ENCODE peak calls at places on chromosomes 6 and 20, in five cellular contexts. O, L, M, H and J are unnamed samples. For H3K36me3, the result is how much of the 10 kb centered on the place peaks cover.

GRCh38 chr6:91132461-91132860 is 545.6 kb upstream of the MAP3K7 start:
- DNase-seq in M (no peak), L (no peak), O (no peak), H (no peak), J (no peak)

GRCh38 chr6:16947461-16948159 is 154.2 kb upstream of the STMND1 start:
- DNase-seq in H (no peak), L (peak), O (no peak), M (no peak), J (no peak)

GRCh38 chr6:107769053-107769658 is 55.0 kb downstream of the SCML4 start:
- DNase-seq in O (no peak), L (no peak), M (no peak), H (no peak), J (no peak)

GRCh38 chr6:28353981-28354676 is 4.4 kb downstream of the ZKSCAN3 start:
- DNase-seq in M (no peak), H (peak), O (no peak), L (peak), J (no peak)

GRCh38 chr6:17276766-17277165 is 4.4 kb upstream of the RBM24 start:
- DNase-seq in M (no peak), H (no peak), L (no peak), O (no peak), J (no peak)

GRCh38 chr6:160121558-160121957 is at the start of gene SLC22A1:
- DNase-seq in O (no peak), M (no peak), H (no peak), L (no peak), J (no peak)

GRCh38 chr20:19495905-19496703 is 262.0 kb upstream of the RIN2 start:
- DNase-seq in L (no peak), M (no peak), H (no peak), O (no peak), J (no peak)

GRCh38 chr20:57826731-57827287 is 117.0 kb upstream of the PMEPA1 start:
- DNase-seq in H (peak), O (no peak), M (no peak), L (no peak), J (no peak)

GRCh38 chr6:100460650-100461204 is 4.0 kb downstream of the SIM1 start:
- DNase-seq in O (no peak), L (no peak), M (no peak), H (no peak), J (no peak)

GRCh38 chr6:10419749-10420545 is 5.1 kb upstream of the TFAP2A start:
- DNase-seq in O (no peak), M (no peak), H (no peak), L (no peak), J (no peak)

GRCh38 chr6:22470454-22471368 is 98.7 kb upstream of the HDGFL1 start:
- DNase-seq in L (no peak), H (no peak), O (peak), M (no peak), J (no peak)

GRCh38 chr6:52514514-52514913 is 62.3 kb downstream of the TRAM2 start:
- DNase-seq in L (peak), M (no peak), H (no peak), O (no peak), J (peak)

GRCh38 chr20:62959998-62960436 is 7.5 kb downstream of the SLC17A9 start:
- DNase-seq in O (no peak), H (no peak), L (no peak), M (no peak), J (no peak)

GRCh38 chr20:16175322-16175721 is 397.9 kb downstream of the KIF16B start:
- DNase-seq in M (no peak), O (no peak), H (no peak), L (no peak), J (no peak)

GRCh38 chr20:35616465-35617396 is 1.1 kb downstream of the SPAG4 start:
- DNase-seq in O (peak), M (peak), L (peak), H (peak), J (peak)

GRCh38 chr6:152270301-152270925 is 366.7 kb downstream of the SYNE1 start:
- DNase-seq in O (no peak), M (no peak), L (no peak), H (no peak), J (no peak)

GRCh38 chr6:165340532-165340931 is 31.1 kb upstream of the C6orf118 start:
- DNase-seq in M (no peak), O (no peak), H (no peak), L (no peak), J (no peak)

GRCh38 chr6:148771896-148772554 is 25.2 kb downstream of the UST start:
- DNase-seq in M (no peak), L (no peak), H (no peak), O (no peak), J (no peak)

GRCh38 chr6:97203343-97203742 is 79.7 kb downstream of the MMS22L start:
- DNase-seq in L (no peak), H (no peak), M (no peak), O (no peak), J (no peak)

GRCh38 chr6:121849477-121849876 is 414.0 kb downstream of the GJA1 start:
- DNase-seq in H (no peak), L (peak), M (no peak), O (no peak), J (no peak)

GRCh38 chr6:100100776-100101175 is 106.8 kb upstream of the MCHR2 start:
- DNase-seq in M (no peak), H (no peak), O (no peak), L (no peak), J (no peak)

GRCh38 chr6:14380421-14380820 is 262.8 kb downstream of the CD83 start:
- DNase-seq in O (no peak), L (no peak), M (no peak), H (no peak), J (no peak)

GRCh38 chr6:80003841-80004198 is 629 bp upstream of the TTK start:
- DNase-seq in M (no peak), H (no peak), L (no peak), O (no peak), J (no peak)

GRCh38 chr6:110897433-110897832 is 22.8 kb downstream of the AMD1 start:
- DNase-seq in L (no peak), M (no peak), O (no peak), H (no peak), J (no peak)

GRCh38 chr6:110902091-110902490 is 27.5 kb downstream of the AMD1 start:
- DNase-seq in H (no peak), O (no peak), M (no peak), L (no peak), J (no peak)

GRCh38 chr6:110895907-110896608 is 21.5 kb downstream of the AMD1 start:
- DNase-seq in M (no peak), L (no peak), O (no peak), H (no peak), J (no peak)

GRCh38 chr6:110898111-110898510 is 23.5 kb downstream of the AMD1 start:
- DNase-seq in H (no peak), O (no peak), L (no peak), M (no peak), J (no peak)

DNA sequence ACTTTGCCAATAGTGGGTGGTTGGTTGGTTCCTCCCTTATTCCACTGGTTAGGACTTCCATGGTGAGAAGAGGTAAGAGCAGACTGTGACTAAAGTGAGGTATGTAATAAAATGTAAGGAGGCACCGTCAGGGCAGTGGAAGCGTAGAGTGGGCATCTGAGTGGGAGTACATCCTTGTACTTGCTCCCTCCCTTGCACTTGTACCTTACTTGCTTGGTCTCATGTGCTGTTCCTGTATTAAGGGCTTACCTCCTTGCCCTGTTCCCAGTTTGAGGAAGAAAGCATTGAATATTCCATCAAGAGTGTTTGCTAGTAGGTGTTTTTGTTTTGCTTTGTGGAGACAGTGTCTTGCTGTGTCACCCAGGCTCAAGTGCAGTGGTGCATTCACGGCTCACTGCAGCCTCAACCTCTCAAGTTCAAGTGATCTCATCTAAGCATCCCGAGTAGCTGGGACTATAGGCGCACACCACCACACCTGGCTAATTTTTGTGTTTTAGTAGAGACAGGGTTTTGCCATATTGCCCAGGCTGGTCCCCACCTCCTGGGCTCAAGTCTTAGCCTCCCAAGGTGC is 25.5 kb downstream of the AMD1 start:
- DNase-seq in L (no peak), O (no peak), M (no peak), H (no peak), J (no peak)
- H3K36me3 ChIP-seq in L (under half), O (under half), M (under half), H (under half), J (under half)

DNA sequence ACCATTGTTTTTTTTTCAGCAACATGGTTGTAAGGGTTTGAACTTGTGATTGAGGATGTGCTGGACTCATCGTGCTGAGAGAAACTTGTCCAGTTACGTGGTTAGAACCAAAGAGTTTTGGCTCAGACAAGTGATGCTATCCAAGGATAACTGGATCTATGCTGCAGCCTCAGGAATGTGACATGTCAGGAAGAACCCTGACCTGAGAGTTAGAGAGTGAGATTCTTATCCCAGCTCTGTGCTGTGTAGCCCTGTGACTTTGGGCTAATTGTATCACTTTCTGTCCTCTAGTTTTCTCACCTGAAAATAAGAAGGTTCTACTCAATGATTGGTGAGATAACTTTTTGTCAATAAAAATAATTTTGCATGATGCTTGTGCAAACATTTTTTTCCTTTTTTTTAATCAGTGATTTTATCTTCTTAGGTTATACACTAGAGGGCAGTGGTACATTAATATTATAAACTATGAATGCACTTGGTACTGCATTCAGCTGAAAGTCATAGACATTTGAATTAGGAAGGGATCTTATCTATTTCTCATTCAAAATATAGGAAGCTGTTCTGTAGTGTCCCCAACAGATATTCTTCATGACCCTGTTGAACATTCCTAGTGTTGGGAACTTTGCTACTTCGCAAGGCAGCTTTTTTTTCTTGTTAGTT is 141.1 kb downstream of the RNF144B start:
- DNase-seq in M (no peak), O (no peak), L (no peak), H (no peak), J (no peak)
- TF ChIP-seq CTCF in M (no peak), O (peak), L (peak), H (peak), J (no peak)

DNA sequence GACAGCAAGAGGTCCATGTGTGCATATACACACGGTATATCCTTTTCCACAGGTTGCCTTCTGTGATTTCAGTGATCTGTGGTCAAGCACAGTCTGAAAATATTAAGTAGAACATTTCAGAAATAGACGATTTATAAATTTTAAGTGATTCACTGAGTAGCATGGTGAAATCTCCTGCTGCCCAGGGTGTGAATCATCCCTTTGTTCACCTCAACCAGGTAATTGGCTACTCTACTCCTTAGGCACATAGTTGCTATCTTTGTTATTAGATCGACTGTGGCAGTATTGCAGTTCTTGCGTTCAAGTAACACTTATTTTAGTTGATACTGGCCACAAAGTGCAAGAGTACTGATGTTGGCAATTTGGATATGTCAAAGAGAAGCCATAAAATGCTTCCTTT is 1421.7 kb downstream of the GRIK2 start:
- DNase-seq in H (no peak), O (no peak), M (no peak), L (no peak), J (no peak)
- H3K36me3 ChIP-seq in H (under half), O (under half), M (under half), L (under half), J (under half)

DNA sequence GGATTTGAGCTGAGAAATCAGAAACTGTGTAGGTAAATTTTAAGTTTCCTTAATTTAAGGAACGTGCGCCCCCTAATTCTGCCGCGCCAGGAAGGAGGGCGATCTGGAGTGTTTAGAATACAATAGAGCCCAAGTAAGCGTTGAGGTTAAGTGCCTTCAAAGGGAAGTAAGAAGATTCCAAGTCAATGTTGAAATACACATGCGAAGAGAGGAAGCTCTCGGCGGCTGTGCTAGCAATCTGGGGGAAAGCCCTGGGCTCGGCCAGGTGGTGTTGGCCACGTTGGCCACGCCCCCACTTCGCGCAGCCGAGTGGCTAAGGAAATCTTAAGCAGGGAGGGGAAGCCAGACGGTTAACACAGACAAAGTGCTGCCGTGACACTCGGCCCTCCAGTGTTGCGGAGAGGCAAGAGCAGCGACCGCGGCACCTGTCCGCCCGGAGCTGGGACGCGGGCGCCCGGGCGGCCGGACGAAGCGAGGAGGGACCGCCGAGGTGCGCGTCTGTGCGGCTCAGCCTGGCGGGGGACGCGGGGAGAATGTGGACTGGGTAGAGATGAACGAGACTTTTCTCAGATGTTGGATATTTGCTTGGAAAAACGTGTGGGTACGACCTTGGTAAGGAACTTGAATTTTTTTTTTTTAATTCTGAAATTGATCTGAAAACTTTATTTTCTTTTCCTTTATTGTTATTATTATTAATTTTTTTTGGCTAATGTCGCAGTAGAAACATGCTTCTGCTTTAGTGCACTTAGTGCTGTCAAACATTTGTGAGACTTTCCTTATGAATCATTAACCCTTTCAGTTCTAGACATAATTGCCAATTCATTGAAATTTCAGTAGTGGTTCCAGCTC is at the start of gene PRDM1:
- DNase-seq in M (peak), O (peak), H (peak), L (peak), J (peak)
- TF ChIP-seq CTCF in M (peak), O (peak), H (peak), L (no peak), J (no peak)

DNA sequence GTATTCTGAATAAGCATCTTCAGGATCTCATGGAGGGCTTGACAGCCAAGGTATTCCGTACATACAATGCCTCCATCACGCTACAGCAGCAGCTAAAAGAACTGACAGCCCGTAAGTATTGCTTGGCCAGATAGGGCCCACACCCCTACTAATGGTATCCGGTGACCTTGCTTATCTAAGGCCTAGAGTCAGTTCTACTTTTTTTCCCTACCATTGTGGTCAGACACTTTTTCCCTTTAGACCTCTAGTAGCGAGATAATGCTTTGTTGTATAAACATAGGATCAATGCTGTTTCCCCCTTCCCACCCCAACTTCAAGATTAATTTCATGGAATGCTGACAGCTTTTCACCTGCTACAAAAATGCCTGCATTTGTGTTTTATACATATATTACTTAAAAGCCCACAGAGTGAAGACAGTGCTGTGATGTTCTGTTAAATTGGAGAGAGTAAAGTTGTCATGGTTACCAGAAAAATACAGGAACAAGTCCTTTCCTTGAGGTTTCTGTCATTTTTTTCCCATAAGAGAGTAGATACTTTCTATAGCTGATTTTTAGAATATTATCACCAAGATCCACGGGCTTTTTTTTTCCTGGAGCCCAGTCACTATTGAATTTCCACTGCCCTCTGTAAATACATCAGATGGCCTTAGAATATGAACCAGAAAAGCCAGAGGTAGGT is 20.9 kb upstream of the PLCG1 start:
- DNase-seq in M (no peak), H (no peak), L (no peak), O (no peak), J (no peak)
- H3K36me3 ChIP-seq in M (half or more), H (half or more), L (half or more), O (under half), J (half or more)

DNA sequence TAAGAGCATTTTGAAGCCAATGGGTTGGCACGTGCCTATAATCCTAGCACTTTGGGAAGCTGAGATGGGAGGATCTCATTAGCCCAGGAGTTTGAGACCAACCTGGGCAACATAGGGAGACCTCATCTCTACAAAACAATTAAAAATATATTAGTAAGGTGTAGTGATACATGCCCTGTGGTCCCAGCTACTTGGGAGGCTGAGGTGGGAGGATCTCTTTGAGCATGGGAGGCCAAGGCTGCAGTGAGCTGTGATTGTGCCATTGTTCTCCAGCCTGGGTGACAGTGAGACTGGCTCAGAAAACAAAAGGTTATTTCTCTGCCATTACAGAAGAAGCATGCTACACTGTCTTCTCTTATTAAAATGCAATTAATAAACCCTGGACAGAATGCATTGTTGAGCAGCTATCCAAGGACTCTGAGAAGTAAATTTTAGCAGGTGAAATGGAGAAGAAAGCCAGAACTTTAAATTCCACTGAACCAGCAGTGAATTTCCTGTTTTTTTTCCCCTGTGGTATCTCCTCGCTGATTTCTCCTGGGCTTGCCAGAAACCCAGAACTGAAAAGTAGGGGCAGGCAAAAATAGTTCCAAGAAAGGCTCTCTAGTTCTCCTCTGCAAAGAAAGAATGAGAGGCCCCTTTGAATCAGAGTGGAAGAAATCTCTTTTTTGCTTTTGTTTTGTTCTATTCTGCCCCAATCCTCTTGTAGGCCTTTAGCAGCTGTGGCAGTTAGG is 8.4 kb downstream of the AMD1 start:
- DNase-seq in L (no peak), H (no peak), M (no peak), O (no peak), J (no peak)
- TF ChIP-seq CTCF in L (no peak), H (no peak), M (no peak), O (no peak), J (no peak)

GRCh38 chr20:43461894-43462293 is 4.2 kb downstream of the SRSF6 start:
- DNase-seq in M (no peak), L (no peak), O (no peak), H (no peak), J (no peak)
- H3K36me3 ChIP-seq in M (under half), L (half or more), O (under half), H (half or more), J (half or more)

GRCh38 chr6:143514996-143515760 is 3.7 kb upstream of the FUCA2 start:
- DNase-seq in M (no peak), O (no peak), L (no peak), H (peak), J (no peak)

GRCh38 chr6:143516700-143517446 is 5.4 kb upstream of the FUCA2 start:
- DNase-seq in M (no peak), O (no peak), L (no peak), H (no peak), J (no peak)

GRCh38 chr6:143515766-143516355 is 4.3 kb upstream of the FUCA2 start:
- DNase-seq in M (no peak), O (no peak), L (no peak), H (no peak), J (no peak)

GRCh38 chr6:143510991-143511891 is at the start of gene FUCA2:
- DNase-seq in H (peak), L (peak), M (peak), O (peak), J (peak)

GRCh38 chr6:143513410-143513809 is 1.9 kb upstream of the FUCA2 start:
- DNase-seq in M (no peak), H (no peak), O (no peak), L (no peak), J (no peak)
- TF ChIP-seq CTCF in M (peak), H (peak), O (peak), L (peak), J (no peak)

DNA sequence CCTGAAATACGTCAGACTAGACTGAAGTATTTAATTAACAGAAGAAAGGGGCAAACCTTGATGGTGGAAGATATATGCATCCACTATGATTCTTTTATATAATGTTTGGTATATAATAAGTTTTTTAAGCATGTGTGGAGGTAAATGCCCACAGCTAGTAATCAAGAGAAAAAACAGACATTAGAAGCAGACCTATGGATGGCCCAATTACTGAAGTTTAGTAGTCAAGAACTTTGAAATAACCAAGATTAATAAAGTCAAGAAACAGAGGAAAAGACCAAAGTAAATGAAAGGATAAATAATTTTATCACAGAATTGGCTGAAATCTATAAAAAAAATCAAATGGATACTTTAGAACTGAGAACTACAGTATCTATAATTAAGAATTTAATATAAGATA is 15.3 kb downstream of the TTI1 start:
- DNase-seq in M (no peak), O (no peak), H (no peak), L (no peak), J (no peak)
- H3K36me3 ChIP-seq in M (under half), O (under half), H (under half), L (under half), J (under half)